ENCODE peak calls at places on chromosome 6, in four cellular contexts. C, K, A and Z are unnamed samples.
A peak's percentile ranks its signal among the peaks of the same experiment; 100 is the strongest.

GRCh38 chr6:169985121-169986015 is 233.9 kb downstream of the ERMARD start:
- DNase-seq in C (no peak), K (peak; percentile 51), A (no peak), Z (no peak)

GRCh38 chr6:14729186-14729871 is 516.5 kb upstream of the JARID2 start:
- DNase-seq in C (no peak), K (no peak), A (no peak), Z (peak; percentile 47)

GRCh38 chr6:155493694-155494143 is 38.1 kb upstream of the NOX3 start:
- DNase-seq in C (no peak), K (no peak), A (no peak), Z (no peak)

GRCh38 chr6:118768441-118768840 is 117.0 kb upstream of the CEP85L start:
- DNase-seq in C (no peak), K (no peak), A (no peak), Z (no peak)

GRCh38 chr6:33296797-33297405 is 1.8 kb downstream of the RGL2 start:
- DNase-seq in C (no peak), K (peak; percentile 75), A (no peak), Z (peak; percentile 44)

GRCh38 chr6:151004415-151005024 is 139.0 kb downstream of the MTHFD1L start:
- DNase-seq in C (no peak), K (no peak), A (no peak), Z (no peak)

GRCh38 chr6:83908813-83909212 is 49.3 kb downstream of the CYB5R4 start:
- DNase-seq in C (no peak), K (no peak), A (no peak), Z (no peak)

GRCh38 chr6:149846321-149846720 is 17.8 kb downstream of the LRP11 start:
- DNase-seq in C (peak; percentile 29), K (peak; percentile 83), A (no peak), Z (peak; percentile 51)

GRCh38 chr6:133945158-133945557 is 7.9 kb upstream of the TBPL1 start:
- DNase-seq in C (no peak), K (no peak), A (no peak), Z (peak; percentile 67)

GRCh38 chr6:13383280-13384163 is 55.2 kb upstream of the TBC1D7 start:
- DNase-seq in C (no peak), K (no peak), A (no peak), Z (no peak)

GRCh38 chr6:54801669-54802068 is 44.9 kb upstream of the FAM83B start:
- DNase-seq in C (no peak), K (no peak), A (no peak), Z (no peak)

GRCh38 chr6:118993803-118994231 is 58.9 kb upstream of the MCM9 start:
- DNase-seq in C (no peak), K (no peak), A (no peak), Z (peak; percentile 59)

GRCh38 chr6:138347840-138348239 is 29.9 kb upstream of the SMIM28 start:
- DNase-seq in C (no peak), K (no peak), A (no peak), Z (no peak)

GRCh38 chr6:32096394-32097258 is 12.5 kb downstream of the TNXB start:
- DNase-seq in C (no peak), K (no peak), A (peak; percentile 77), Z (peak; percentile 82)

GRCh38 chr6:101344885-101345284 is 48.6 kb upstream of the GRIK2 start:
- DNase-seq in C (no peak), K (no peak), A (no peak), Z (peak; percentile 60)

GRCh38 chr6:137823826-137824501 is 43.1 kb upstream of the TNFAIP3 start:
- DNase-seq in C (peak; percentile 31), K (no peak), A (peak; percentile 4), Z (peak; percentile 59)

GRCh38 chr6:79230149-79230548 is 4.3 kb downstream of the HMGN3 start:
- DNase-seq in C (no peak), K (no peak), A (no peak), Z (no peak)

GRCh38 chr6:170130201-170130621 is 160.7 kb downstream of the DLL1 start:
- DNase-seq in C (no peak), K (no peak), A (no peak), Z (no peak)

GRCh38 chr6:39495640-39496039 is 173.1 kb upstream of the KCNK16 start:
- DNase-seq in C (no peak), K (no peak), A (no peak), Z (no peak)

GRCh38 chr6:20205722-20206154 is 6.5 kb downstream of the MBOAT1 start:
- DNase-seq in C (no peak), K (no peak), A (no peak), Z (no peak)

GRCh38 chr6:92114091-92114490 is 1305.3 kb downstream of the EPHA7 start:
- DNase-seq in C (no peak), K (no peak), A (no peak), Z (no peak)

GRCh38 chr6:1108198-1108597 is 203.7 kb upstream of the FOXQ1 start:
- DNase-seq in C (no peak), K (no peak), A (no peak), Z (no peak)

GRCh38 chr6:4008324-4009047 is 70.5 kb downstream of the FAM217A start:
- DNase-seq in C (peak; percentile 24), K (no peak), A (peak; percentile 49), Z (no peak)

GRCh38 chr6:42300185-42300584 is 82.5 kb upstream of the MRPS10 start:
- DNase-seq in C (no peak), K (no peak), A (no peak), Z (no peak)

GRCh38 chr6:42745083-42745637 is 743 bp downstream of the TBCC start:
- DNase-seq in C (peak; percentile 48), K (peak; percentile 82), A (peak; percentile 47), Z (peak; percentile 71)

GRCh38 chr6:25942561-25943147 is 12.2 kb upstream of the SLC17A2 start:
- DNase-seq in C (no peak), K (no peak), A (peak; percentile 25), Z (no peak)

GRCh38 chr6:43496370-43497128 is 13.6 kb downstream of the LRRC73 start:
- DNase-seq in C (peak; percentile 89), K (no peak), A (peak; percentile 80), Z (peak; percentile 85)

GRCh38 chr6:31352497-31353368 is 4.2 kb downstream of the HLA-B start:
- DNase-seq in C (no peak), K (no peak), A (no peak), Z (no peak)

GRCh38 chr6:158040804-158041347 is 59.2 kb downstream of the SYNJ2 start:
- DNase-seq in C (no peak), K (peak; percentile 57), A (no peak), Z (no peak)

GRCh38 chr6:79152269-79152737 is 74.2 kb upstream of the PHIP start:
- DNase-seq in C (no peak), K (no peak), A (no peak), Z (peak; percentile 87)

GRCh38 chr6:135170849-135171248 is 10.3 kb upstream of the MYB start:
- DNase-seq in C (no peak), K (no peak), A (no peak), Z (no peak)

GRCh38 chr6:85452441-85452881 is 2.6 kb downstream of the NT5E start:
- DNase-seq in C (no peak), K (no peak), A (no peak), Z (no peak)

GRCh38 chr6:63636516-63636968 is 940 bp downstream of the PHF3 start:
- DNase-seq in C (peak; percentile 40), K (peak; percentile 80), A (peak; percentile 47), Z (peak; percentile 81)

GRCh38 chr6:42025790-42026311 is 24.5 kb upstream of the TAF8 start:
- DNase-seq in C (no peak), K (no peak), A (no peak), Z (no peak)

GRCh38 chr6:166924531-166924930 is 31.8 kb downstream of the RNASET2 start:
- DNase-seq in C (no peak), K (no peak), A (no peak), Z (no peak)

GRCh38 chr6:148166339-148166949 is 176.2 kb upstream of the SASH1 start:
- DNase-seq in C (peak; percentile 60), K (no peak), A (peak; percentile 29), Z (no peak)
- TF ChIP-seq CTCF in C (peak; percentile 48), K (peak; percentile 65), A (peak; percentile 75), Z (peak; percentile 85)

GRCh38 chr6:56580271-56580670 is 62.4 kb downstream of the DST start:
- DNase-seq in C (no peak), K (no peak), A (no peak), Z (no peak)
- H3K36me3 ChIP-seq in C (no peaks in the 10 kb centered on the region), K (no peaks in the 10 kb centered on the region), A (peaks cover 17% of the 10 kb centered on the region), Z (peaks cover 12% of the 10 kb centered on the region)

GRCh38 chr6:109477725-109478124 is 5.3 kb downstream of the ZBTB24 start:
- DNase-seq in C (no peak), K (no peak), A (no peak), Z (no peak)
- H3K9ac ChIP-seq in C (no peak overlapping the region), K (peak overlapping the region; percentile 29), A (no peak overlapping the region), Z (no peak overlapping the region)

DNA sequence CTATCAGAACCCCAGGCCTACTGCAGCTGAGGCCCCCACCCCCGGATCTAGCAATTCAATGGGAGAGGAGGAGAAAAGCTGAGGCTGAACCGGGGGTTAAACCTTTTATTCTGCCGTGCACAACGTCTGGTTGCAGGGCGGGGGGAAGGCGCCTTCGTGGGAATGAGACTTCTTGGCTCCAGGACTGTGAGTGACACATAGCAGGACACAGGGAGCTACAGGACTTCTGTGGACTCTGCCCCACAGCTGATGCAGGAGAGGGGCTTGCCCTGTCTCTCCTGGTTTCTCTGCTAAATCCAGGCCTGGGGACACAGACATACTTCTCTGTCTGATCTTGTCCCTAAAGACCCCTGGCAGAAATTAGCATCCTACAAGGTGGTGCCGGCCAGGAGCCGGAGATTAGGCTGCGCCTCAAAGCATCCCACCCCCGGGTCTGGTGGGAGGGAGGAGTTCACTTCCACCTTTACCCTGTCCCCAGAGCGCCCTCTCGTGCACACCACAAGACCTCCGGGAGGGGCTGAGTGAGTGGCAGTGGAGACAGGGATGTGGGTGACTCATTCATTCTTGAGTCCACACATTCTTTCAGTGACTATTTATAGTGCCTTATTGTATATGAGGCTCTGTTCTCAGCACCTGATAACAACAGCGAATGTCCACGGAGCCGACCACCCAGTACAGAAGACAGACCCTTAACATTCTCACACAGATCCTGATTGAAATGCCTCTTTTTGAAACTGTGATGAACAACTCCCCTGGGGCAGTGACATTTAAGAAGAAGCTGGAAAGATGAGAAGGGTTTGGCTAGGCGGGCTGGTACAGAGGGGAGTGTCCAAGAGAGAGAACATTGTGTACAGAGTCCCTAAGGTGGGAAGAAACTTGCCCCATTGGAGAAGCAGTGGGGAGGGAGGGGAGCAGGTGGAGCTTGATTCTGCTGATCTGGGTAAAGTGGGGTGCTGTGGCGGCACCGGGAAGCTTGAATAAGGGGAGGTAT is 38.9 kb downstream of the GMPR start:
- DNase-seq in C (peak; percentile 94), K (no peak), A (peak; percentile 33), Z (peak; percentile 95)
- TF ChIP-seq CTCF in C (peak; percentile 92), K (no peak), A (peak; percentile 74), Z (peak; percentile 80)

GRCh38 chr6:125151715-125152114 is 1.9 kb upstream of the TPD52L1 start:
- DNase-seq in C (no peak), K (no peak), A (no peak), Z (no peak)
- H3K36me3 ChIP-seq in C (no peaks in the 10 kb centered on the region), K (no peaks in the 10 kb centered on the region), A (no peaks in the 10 kb centered on the region), Z (no peaks in the 10 kb centered on the region)